ENCODE peak calls at places on chromosome 13, in nine cellular contexts. Y is naive thymus-derived CD8-positive, alpha-beta T cell; F is stimulated activated effector memory CD8-positive, alpha-beta T cell treated with anti-CD3 and anti-CD28 coated beads, Interleukin-12 subunit alpha, Interleukin-12 subunit beta, amount 100 ng/mL, for 72 hours; H is lower lobe of right lung; G is natural killer cell; V is activated CD4-positive, CD25-positive, alpha-beta regulatory T cell treated with anti-CD3 and anti-CD28 coated beads, Interleukin-2, amount 50 U/mL, for 24 hours; A is CD8-positive, alpha-beta T cell; S is activated T-cell treated with anti-CD3 and anti-CD28 coated beads, Interleukin-2, amount 50 U/mL, for 4 hours; P is stimulated activated naive CD8-positive, alpha-beta T cell treated with anti-CD3 and anti-CD28 coated beads, Interleukin-15, amount 100 ng/mL, for 72 hours. N is an unnamed sample.

GRCh38 chr13:74904547-74904946 is 577.4 kb downstream of the TBC1D4 start:
- ATAC-seq in Y (no peak), F (no peak), H (no peak), G (no peak), V (no peak), A (no peak), S (no peak), P (no peak), N (no peak)

GRCh38 chr13:48641404-48641803 is 12.3 kb upstream of the CYSLTR2 start:
- ATAC-seq in Y (no peak), F (no peak), H (no peak), G (no peak), V (no peak), A (no peak), S (no peak), P (no peak), N (no peak)

GRCh38 chr13:114268344-114269280 is 12.8 kb upstream of the UPF3A start:
- ATAC-seq in Y (no peak), F (peak; percentile 85), H (peak; percentile 21), G (peak; percentile 74), V (no peak), A (peak; percentile 64), S (peak; percentile 60), P (peak; percentile 86), N (no peak)

GRCh38 chr13:51814071-51814470 is 10.1 kb upstream of the DHRS12 start:
- ATAC-seq in Y (no peak), F (no peak), H (no peak), G (no peak), V (no peak), A (no peak), S (no peak), P (no peak), N (no peak)

GRCh38 chr13:52599853-52600603 is 42.2 kb upstream of the HNRNPA1L2 start:
- ATAC-seq in Y (peak; percentile 59), F (peak; percentile 75), H (peak; percentile 72), G (peak; percentile 44), V (no peak), A (peak; percentile 29), S (peak; percentile 60), P (peak; percentile 75), N (peak; percentile 53)

GRCh38 chr13:111337206-111337605 is 16.8 kb downstream of the TEX29 start:
- ATAC-seq in Y (no peak), F (no peak), H (no peak), G (no peak), V (no peak), A (no peak), S (no peak), P (no peak), N (no peak)

GRCh38 chr13:33744589-33745369 is 73.2 kb upstream of the RFC3 start:
- ATAC-seq in Y (no peak), F (no peak), H (peak; percentile 92), G (peak; percentile 64), V (no peak), A (peak; percentile 22), S (no peak), P (no peak), N (no peak)

GRCh38 chr13:108352599-108352998 is 83.1 kb downstream of the TNFSF13B start:
- ATAC-seq in Y (no peak), F (no peak), H (no peak), G (no peak), V (no peak), A (no peak), S (no peak), P (no peak), N (no peak)

GRCh38 chr13:46389985-46390384 is 2.9 kb upstream of the RUBCNL start:
- ATAC-seq in Y (peak; percentile 62), F (peak; percentile 47), H (peak; percentile 50), G (peak; percentile 57), V (no peak), A (peak; percentile 55), S (no peak), P (peak; percentile 39), N (peak; percentile 78)

GRCh38 chr13:72137782-72138181 is 270.8 kb upstream of the DACH1 start:
- ATAC-seq in Y (no peak), F (no peak), H (no peak), G (no peak), V (no peak), A (no peak), S (no peak), P (no peak), N (no peak)

GRCh38 chr13:73816702-73817101 is 317.5 kb downstream of the KLF12 start:
- ATAC-seq in Y (no peak), F (peak; percentile 97), H (no peak), G (no peak), V (peak; percentile 55), A (no peak), S (no peak), P (no peak), N (no peak)

GRCh38 chr13:36362251-36362650 is 16.1 kb upstream of the SPART start:
- ATAC-seq in Y (no peak), F (peak; percentile 70), H (no peak), G (no peak), V (no peak), A (no peak), S (peak; percentile 56), P (peak; percentile 45), N (no peak)

GRCh38 chr13:18212873-18213272 is 968.8 kb downstream of the TUBA3C start:
- ATAC-seq in Y (no peak), F (peak; percentile 59), H (peak; percentile 86), G (peak; percentile 58), V (peak; percentile 33), A (peak; percentile 32), S (no peak), P (peak; percentile 46), N (peak; percentile 68)